ENCODE peak calls at places on chromosome 20, in six cellular contexts. H is NCI-H2029; Y is SK-MEL-5; D is NCI-H1092; P is ACHN; A is stimulated activated CD4-positive, alpha-beta T cell treated with anti-CD3 and anti-CD28 coated beads, Interleukin-4, amount 100 ng/mL, for 1 hour. S is an unnamed sample.

GRCh38 chr20:49906615-49907154 is 8.6 kb downstream of the SPATA2 start:
- DNase-seq in H (no peak), Y (no peak), D (no peak), P (no peak), A (no peak), S (no peak)

GRCh38 chr20:58618694-58619540 is 32.2 kb upstream of the STX16 start:
- DNase-seq in H (no peak), Y (no peak), D (no peak), P (no peak), A (no peak), S (peak; percentile 42)

GRCh38 chr20:14963262-14963663 is 625.9 kb upstream of the FLRT3 start:
- DNase-seq in H (no peak), Y (no peak), D (no peak), P (peak; percentile 5), A (no peak), S (peak; percentile 88)

GRCh38 chr20:438581-439469 is 23.5 kb downstream of the TBC1D20 start:
- DNase-seq in H (no peak), Y (no peak), D (no peak), P (no peak), A (peak; percentile 37), S (no peak)

GRCh38 chr20:62793757-62794006 is 2.6 kb upstream of the MRGBP start:
- DNase-seq in H (no peak), Y (no peak), D (no peak), P (no peak), A (no peak), S (no peak)

GRCh38 chr20:21182832-21183563 is 57.1 kb downstream of the KIZ start:
- DNase-seq in H (no peak), Y (peak; percentile 70), D (no peak), P (peak; percentile 84), A (no peak), S (peak; percentile 71)

GRCh38 chr20:21117521-21117920 is 8.4 kb upstream of the KIZ start:
- DNase-seq in H (no peak), Y (no peak), D (no peak), P (no peak), A (no peak), S (no peak)

GRCh38 chr20:33305591-33306057 is 22.6 kb downstream of the BPIFB1 start:
- DNase-seq in H (no peak), Y (no peak), D (no peak), P (no peak), A (no peak), S (peak; percentile 74)

GRCh38 chr20:32886652-32887051 is 27.9 kb downstream of the EFCAB8 start:
- DNase-seq in H (no peak), Y (no peak), D (no peak), P (no peak), A (no peak), S (no peak)

GRCh38 chr20:56625837-56626236 is 3.3 kb upstream of the TFAP2C start:
- DNase-seq in H (no peak), Y (no peak), D (no peak), P (no peak), A (no peak), S (no peak)

GRCh38 chr20:63101781-63102719 is 95.3 kb upstream of the BHLHE23 start:
- DNase-seq in H (no peak), Y (peak; percentile 52), D (no peak), P (peak; percentile 37), A (peak; percentile 61), S (peak; percentile 24)

GRCh38 chr20:37386505-37387201 is 40.7 kb downstream of the SRC start:
- DNase-seq in H (no peak), Y (no peak), D (no peak), P (no peak), A (no peak), S (no peak)